ENCODE peak calls at places on chromosomes 3 and 15, in four cellular contexts. D, V, L and O are unnamed samples.

GRCh38 chr15:79163395-79163794 is 72.8 kb upstream of the RASGRF1 start:
- DNase-seq in D (no peak), V (no peak), L (no peak), O (no peak)

GRCh38 chr3:15953841-15954240 is 156.1 kb upstream of the ANKRD28 start:
- DNase-seq in D (no peak), V (no peak), L (no peak), O (peak; percentile 13)

GRCh38 chr3:19543212-19543841 is 390.7 kb downstream of the EFHB start:
- DNase-seq in D (no peak), V (peak; percentile 15), L (no peak), O (no peak)

GRCh38 chr3:126983276-126983652 is 349 bp downstream of the PLXNA1 start:
- DNase-seq in D (no peak), V (no peak), L (no peak), O (peak; percentile 59)

GRCh38 chr3:111998661-111999641 is at the start of gene TAGLN3:
- DNase-seq in D (no peak), V (no peak), L (no peak), O (no peak)

GRCh38 chr3:60070366-60070765 is 1020.5 kb upstream of the CFAP20DC start:
- DNase-seq in D (no peak), V (no peak), L (no peak), O (no peak)

GRCh38 chr3:67943546-67943945 is 289.1 kb upstream of the SUCLG2 start:
- DNase-seq in D (no peak), V (no peak), L (no peak), O (no peak)

GRCh38 chr15:78422571-78423340 is 15.3 kb upstream of the IREB2 start:
- DNase-seq in D (peak; percentile 82), V (peak; percentile 70), L (peak; percentile 47), O (peak; percentile 72)

GRCh38 chr15:44554934-44555723 is 18.2 kb downstream of the EIF3J start:
- DNase-seq in D (no peak), V (no peak), L (no peak), O (no peak)

GRCh38 chr3:194861375-194861774 is 175.7 kb downstream of the FAM43A start:
- DNase-seq in D (no peak), V (no peak), L (no peak), O (no peak)

DNA sequence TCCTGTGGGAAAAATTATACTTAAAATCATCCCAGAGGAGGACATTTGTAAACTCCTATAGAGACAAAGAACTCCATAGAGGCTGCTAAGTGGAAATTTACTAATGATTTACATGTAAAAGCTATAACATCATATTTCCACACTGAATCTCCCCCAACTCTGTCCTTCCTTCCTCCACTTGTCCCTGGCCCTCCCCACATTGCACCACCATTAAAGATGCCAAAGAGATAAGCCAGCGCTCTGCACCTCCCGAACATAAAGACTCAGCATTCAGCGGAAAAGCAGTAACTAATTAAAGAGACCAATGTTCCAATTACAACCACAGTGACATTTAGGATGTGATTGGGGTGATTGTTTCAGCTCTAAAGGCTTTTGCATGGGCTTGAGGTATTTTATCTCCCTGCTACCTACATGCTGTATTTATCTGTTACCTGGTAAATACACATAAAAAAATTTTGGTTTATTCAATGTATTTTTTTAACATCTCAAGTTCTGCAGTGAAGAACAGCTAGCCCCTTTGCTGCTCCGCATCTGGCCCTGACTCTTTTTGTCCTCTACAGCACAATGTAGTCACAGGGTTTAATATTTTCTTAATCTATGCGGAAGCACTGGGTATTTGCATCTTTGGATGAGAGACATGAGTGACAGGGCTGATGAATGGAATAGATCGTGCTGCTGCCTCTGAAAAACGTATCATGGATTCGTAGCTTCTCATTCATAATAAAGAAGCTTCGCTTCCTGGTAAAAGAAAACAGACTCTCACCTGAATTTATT is 35.3 kb upstream of the B3GNT5 start:
- DNase-seq in D (no peak), V (no peak), L (no peak), O (no peak)
- TF ChIP-seq MAX in D (no peak), V (no peak), L (no peak), O (no peak)

GRCh38 chr3:48696156-48696555 is 10.4 kb upstream of the NCKIPSD start:
- DNase-seq in D (no peak), V (no peak), L (no peak), O (no peak)

GRCh38 chr3:48697952-48698351 is 12.2 kb upstream of the NCKIPSD start:
- DNase-seq in D (no peak), V (no peak), L (no peak), O (no peak)

GRCh38 chr3:48700750-48701405 is 15.2 kb upstream of the NCKIPSD start:
- DNase-seq in D (no peak), V (no peak), L (no peak), O (no peak)

GRCh38 chr3:48702320-48702921 is 14.6 kb downstream of the IP6K2 start:
- DNase-seq in D (no peak), V (no peak), L (no peak), O (no peak)

DNA sequence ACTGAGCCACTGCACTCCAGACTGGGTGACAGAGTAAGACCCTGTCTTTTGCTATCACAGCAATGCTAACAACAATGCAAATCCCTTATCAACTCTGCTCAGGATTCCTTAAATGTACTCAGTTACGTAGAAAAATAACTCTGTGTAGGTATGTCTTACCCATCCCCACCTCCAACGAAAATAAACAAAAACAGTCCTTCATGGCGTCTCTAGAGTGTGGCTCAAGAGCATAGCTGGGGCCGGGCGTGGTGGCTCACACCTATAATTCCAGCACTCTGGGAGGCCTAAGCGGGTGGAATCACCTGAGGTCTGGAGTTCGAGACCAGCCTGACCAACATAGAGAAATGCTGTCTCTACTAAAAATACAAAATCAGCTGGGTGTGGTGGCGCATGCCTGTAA is 13.2 kb upstream of the NCKIPSD start:
- DNase-seq in D (no peak), V (no peak), L (no peak), O (no peak)
- TF ChIP-seq MAFK in D (no peak), V (no peak), L (no peak), O (no peak)

DNA sequence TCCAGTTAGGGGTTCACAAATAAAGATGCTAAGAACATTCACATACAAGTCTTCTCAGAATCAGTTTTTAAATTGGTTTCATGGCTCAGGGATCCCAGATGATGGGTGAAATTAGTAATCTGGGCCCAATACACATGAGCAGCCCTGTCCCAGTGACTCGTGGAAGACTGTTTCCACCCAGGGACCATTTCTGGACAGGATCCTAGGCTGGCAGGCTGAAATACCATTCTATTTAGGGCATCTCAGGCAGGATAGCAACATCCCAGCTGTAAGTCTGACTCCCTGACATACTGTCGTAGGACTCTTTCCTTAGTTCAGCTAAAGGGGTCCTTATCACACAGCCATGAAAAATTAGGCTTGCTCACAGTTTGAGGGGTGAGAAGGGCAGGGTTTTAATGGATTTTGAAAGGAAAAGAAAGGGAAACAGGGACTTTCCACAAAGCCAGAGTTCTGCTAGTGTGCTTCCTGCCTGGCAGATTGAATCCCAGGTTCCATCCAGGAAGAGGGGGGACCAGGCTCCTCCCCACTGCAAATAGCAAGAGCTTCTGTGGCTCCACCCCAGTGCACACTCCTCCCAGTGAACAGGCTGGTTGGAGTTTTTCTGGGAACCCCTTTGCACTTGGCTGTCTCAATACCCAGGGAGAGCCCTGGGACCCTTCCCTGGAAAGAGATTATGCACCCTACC is 41.3 kb upstream of the LYZL4 start:
- DNase-seq in D (no peak), V (no peak), L (no peak), O (no peak)
- TF ChIP-seq MAX in D (no peak), V (no peak), L (no peak), O (no peak)

GRCh38 chr3:35263477-35263876 is 375.8 kb upstream of the ARPP21 start:
- DNase-seq in D (no peak), V (no peak), L (no peak), O (no peak)
- TF ChIP-seq MAFK in D (no peak), V (no peak), L (no peak), O (no peak)

DNA sequence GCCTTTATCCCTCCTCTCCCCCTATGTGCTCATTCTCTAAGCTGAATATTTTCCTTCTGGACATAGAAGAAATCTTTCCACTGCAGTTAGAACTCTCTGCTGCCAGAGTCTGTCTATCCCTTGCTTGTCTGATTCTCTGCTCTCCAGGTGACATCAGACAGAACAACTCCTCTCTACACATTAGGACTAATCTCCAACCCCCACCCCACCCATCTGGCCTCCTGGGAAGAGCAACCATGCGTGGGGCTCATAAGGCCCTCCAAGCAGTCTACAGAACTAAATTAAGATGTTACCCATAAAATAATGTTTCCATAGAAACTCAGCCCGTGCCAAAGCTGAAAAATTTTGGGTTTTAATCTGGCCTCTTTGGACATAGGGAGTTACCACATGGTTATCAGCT is 199.2 kb downstream of the CLSTN2 start:
- DNase-seq in D (no peak), V (no peak), L (no peak), O (no peak)
- TF ChIP-seq MAX in D (no peak), V (no peak), L (no peak), O (no peak)